ENCODE peak calls at places on chromosomes 5 and 9, in nine cellular contexts. O is endothelial cell of umbilical vein, Y is SK-N-SH, J is Karpas-422, G is colonic mucosa, N is endodermal cell, Q is PC-3, R is mammary epithelial cell, Z is mesendoderm. F is an unnamed sample.

GRCh38 chr5:125042243-125042887 is 295.9 kb upstream of the ZNF608 start:
- DNase-seq in G (no peak), Q (no peak), N (no peak), O (no peak), Y (no peak), J (no peak), R (no peak), Z (no peak), F (peak; percentile 64)

GRCh38 chr5:155089649-155090048 is 76.1 kb downstream of the KIF4B start:
- DNase-seq in Y (no peak), O (no peak), R (no peak), N (no peak), Z (no peak), Q (no peak), J (no peak), G (no peak), F (peak; percentile 12)

GRCh38 chr5:154712518-154713437 is 42.4 kb upstream of the LARP1 start:
- DNase-seq in G (peak; percentile 89), Q (peak; percentile 13), N (peak; percentile 96), O (no peak), Y (no peak), R (peak; percentile 34), Z (peak; percentile 85), J (no peak), F (no peak)

GRCh38 chr5:35890021-35890740 is 33.5 kb downstream of the IL7R start:
- DNase-seq in G (no peak), J (no peak), R (no peak), N (no peak), Z (no peak), Q (peak; percentile 40), Y (no peak), O (no peak), F (peak; percentile 56)

GRCh38 chr5:136699661-136700060 is 334.3 kb upstream of the TRPC7 start:
- DNase-seq in J (no peak), N (no peak), G (no peak), O (no peak), Z (no peak), Y (no peak), Q (no peak), R (no peak), F (no peak)

GRCh38 chr5:132785864-132786263 is 8.8 kb upstream of the SEPTIN8 start:
- DNase-seq in Q (no peak), O (no peak), Y (no peak), Z (no peak), G (no peak), R (no peak), J (no peak), N (no peak), F (no peak)

GRCh38 chr9:30723656-30724055 is 1660.8 kb upstream of the ACO1 start:
- DNase-seq in Q (no peak), J (no peak), N (no peak), O (no peak), R (peak; percentile 31), Z (no peak), Y (no peak), G (no peak), F (no peak)

GRCh38 chr9:4866239-4866969 is 73.7 kb downstream of the RCL1 start:
- DNase-seq in N (no peak), Y (no peak), Q (peak; percentile 73), J (no peak), Z (no peak), G (no peak), O (peak; percentile 9), R (peak; percentile 79), F (no peak)

GRCh38 chr9:126722922-126723806 is 81.7 kb upstream of the ZBTB43 start:
- DNase-seq in O (no peak), Z (peak; percentile 56), J (peak; percentile 79), Q (no peak), G (peak; percentile 50), R (no peak), Y (peak; percentile 87), N (peak; percentile 76), F (peak; percentile 8)

GRCh38 chr9:83569326-83569725 is 31.1 kb upstream of the FRMD3 start:
- DNase-seq in Q (no peak), J (no peak), O (no peak), N (no peak), G (no peak), Z (no peak), Y (no peak), R (no peak), F (no peak)

GRCh38 chr5:172886974-172887491 is 53.0 kb downstream of the ERGIC1 start:
- DNase-seq in Z (peak; percentile 63), J (no peak), G (no peak), O (peak; percentile 81), Q (no peak), N (no peak), Y (no peak), R (peak; percentile 86), F (peak; percentile 85)

GRCh38 chr9:88537743-88538055 is 2.7 kb downstream of the NXNL2 start:
- DNase-seq in Q (peak; percentile 25), G (peak; percentile 50), Y (peak; percentile 50), R (peak; percentile 69), Z (peak; percentile 68), J (peak; percentile 52), N (peak; percentile 56), O (no peak), F (peak; percentile 93)

GRCh38 chr5:92518318-92518913 is 1062.6 kb downstream of the NR2F1-AS1 start:
- DNase-seq in N (peak; percentile 56), Z (peak; percentile 57), O (peak; percentile 50), J (peak; percentile 48), Y (peak; percentile 10), G (no peak), R (peak; percentile 62), Q (peak; percentile 58), F (peak; percentile 13)

GRCh38 chr5:95713960-95714710 is 17.0 kb upstream of the RHOBTB3 start:
- DNase-seq in J (no peak), Q (no peak), Y (no peak), G (no peak), Z (no peak), N (no peak), O (no peak), R (no peak), F (peak; percentile 79)

GRCh38 chr5:113574417-113574816 is 60.9 kb downstream of the YTHDC2 start:
- DNase-seq in G (no peak), Q (peak; percentile 65), R (peak; percentile 74), N (no peak), Y (no peak), O (no peak), Z (no peak), J (no peak), F (no peak)

GRCh38 chr5:139193928-139194327 is 4.2 kb downstream of the SIL1 start:
- DNase-seq in O (no peak), G (no peak), N (peak; percentile 56), Q (no peak), R (no peak), J (peak; percentile 54), Y (no peak), Z (peak; percentile 45), F (peak; percentile 8)

GRCh38 chr9:110125207-110125751 is 82.7 kb downstream of the C9orf152 start:
- DNase-seq in G (peak; percentile 94), J (no peak), N (peak; percentile 93), Z (peak; percentile 94), Y (no peak), Q (no peak), O (peak; percentile 81), R (peak; percentile 93), F (peak; percentile 95)

DNA sequence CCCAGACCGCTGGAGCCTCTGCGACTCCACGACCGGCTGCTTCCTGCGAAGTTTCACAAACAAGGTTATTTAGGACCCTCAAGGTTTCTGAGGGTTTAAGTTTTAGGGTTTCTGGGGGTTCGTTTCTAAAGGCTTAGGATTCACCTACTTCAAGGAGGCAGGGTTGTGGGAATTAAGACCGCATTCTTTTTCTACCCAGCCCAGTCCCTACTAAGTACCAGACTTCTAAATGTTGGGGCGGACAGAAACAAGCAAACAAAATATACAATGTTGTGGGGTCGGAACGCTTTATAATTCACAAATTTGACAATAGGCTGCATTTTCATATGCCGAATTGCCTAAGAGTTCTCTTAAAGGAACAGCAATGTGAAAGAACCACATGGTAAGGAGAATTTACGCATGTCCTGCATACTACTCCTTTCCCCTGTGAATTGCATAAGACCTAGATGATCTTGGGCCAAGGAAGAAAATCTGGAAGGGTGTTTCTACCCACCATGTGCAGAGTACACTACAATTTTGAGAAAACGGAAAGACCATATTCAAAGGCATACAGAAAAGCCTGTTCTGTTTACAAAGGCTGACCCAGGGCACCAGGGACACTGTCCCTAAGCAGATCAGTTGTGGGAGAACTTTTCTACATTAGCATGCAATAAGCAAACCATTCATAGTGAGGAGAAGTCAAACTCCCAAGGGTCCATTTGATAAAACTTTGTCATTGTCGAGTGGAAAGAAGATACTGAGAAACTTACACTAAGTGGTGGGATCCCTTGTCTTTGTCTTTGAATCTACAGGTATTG is 457.3 kb downstream of the RAB3C start:
- DNase-seq in R (no peak), O (peak; percentile 31), Y (no peak), G (no peak), Z (peak; percentile 10), N (no peak), Q (no peak), J (no peak), F (no peak)
- H3K4me1 ChIP-seq in R (peaks cover 39% of the 10 kb centered on the region), O (peaks cover 40% of the 10 kb centered on the region), Y (peaks cover 42% of the 10 kb centered on the region), G (no peaks in the 10 kb centered on the region), Z (no peaks in the 10 kb centered on the region), N (no peaks in the 10 kb centered on the region), Q (peaks cover 48% of the 10 kb centered on the region), J (no peaks in the 10 kb centered on the region), F (peaks cover 49% of the 10 kb centered on the region)

GRCh38 chr9:21153688-21154608 is 12.3 kb upstream of the IFNW1 start:
- DNase-seq in Y (peak; percentile 28), Z (peak; percentile 77), Q (peak; percentile 32), R (peak; percentile 35), O (peak; percentile 58), G (no peak), J (no peak), N (peak; percentile 67), F (peak; percentile 17)
- H3K9ac ChIP-seq in Y (no peak overlapping the region), Z (no peak overlapping the region), Q (no peak overlapping the region), R (no peak overlapping the region), O (no peak overlapping the region), G (no peak overlapping the region), J (no peak overlapping the region), N (no peak overlapping the region), F (peak overlapping the region; percentile 33)

GRCh38 chr5:180072556-180072955 is 997 bp upstream of the RNF130 start:
- DNase-seq in Z (no peak), O (no peak), R (no peak), N (no peak), Q (no peak), J (no peak), G (no peak), Y (no peak), F (no peak)
- H3K4me3 ChIP-seq in Z (no peak overlapping the region), O (no peak overlapping the region), R (no peak overlapping the region), N (no peak overlapping the region), Q (no peak overlapping the region), J (no peak overlapping the region), G (peak overlapping the region; percentile 96), Y (no peak overlapping the region), F (peak overlapping the region; percentile 86)

DNA sequence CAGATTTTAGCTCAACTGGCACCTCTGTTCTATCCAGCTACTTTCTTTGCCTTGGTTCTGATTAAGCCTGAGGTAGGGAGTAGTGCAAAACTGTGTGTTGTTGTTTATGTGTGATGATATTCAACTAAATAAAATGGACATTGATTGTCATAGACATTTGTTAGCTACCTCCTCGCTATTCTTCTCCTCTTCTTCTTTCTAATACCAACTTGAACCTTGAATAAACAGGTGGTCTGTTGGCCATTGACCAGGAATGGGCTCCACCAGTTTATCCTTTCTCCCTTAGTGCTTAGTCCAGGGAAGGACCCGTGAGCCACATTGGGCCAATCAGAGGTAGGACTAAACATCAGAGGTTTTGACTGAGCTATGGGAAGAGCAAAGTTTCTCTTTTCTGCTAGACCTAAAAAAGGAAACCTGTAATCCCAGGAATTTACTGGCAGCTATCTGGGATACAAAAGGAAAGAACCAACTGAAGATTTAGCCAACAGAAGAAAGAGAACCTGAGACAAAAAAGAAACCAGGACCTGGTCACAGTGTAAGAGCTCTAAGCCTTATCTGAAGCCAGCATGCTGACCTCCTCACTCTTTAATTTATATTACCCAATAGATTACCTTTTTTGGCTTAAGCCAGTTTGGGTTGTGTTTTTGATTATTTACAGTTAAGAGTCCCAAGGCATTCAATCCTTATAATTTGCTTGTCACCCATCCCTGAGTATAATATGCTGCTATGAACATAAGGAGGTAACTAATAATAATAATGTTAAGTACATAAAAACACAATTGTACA is 5.3 kb upstream of the RNF145 start:
- DNase-seq in G (no peak), O (no peak), J (no peak), Y (no peak), Z (no peak), Q (no peak), N (no peak), R (no peak), F (no peak)
- H3K4me1 ChIP-seq in G (peaks cover 7% of the 10 kb centered on the region), O (peaks cover 2% of the 10 kb centered on the region), J (peaks cover 9% of the 10 kb centered on the region), Y (peaks cover 7% of the 10 kb centered on the region), Z (peaks cover 10% of the 10 kb centered on the region), Q (peaks cover 11% of the 10 kb centered on the region), N (peaks cover 3% of the 10 kb centered on the region), R (peaks cover 39% of the 10 kb centered on the region), F (peaks cover 12% of the 10 kb centered on the region)